ENCODE peak calls at places on chromosomes 1 and 21, in six cellular contexts. C, W, V, F, I and J are unnamed samples.

GRCh38 chr1:32413507-32414185 is 19.4 kb upstream of the BSDC1 start:
- DNase-seq in I (peak), C (no peak), F (peak), W (peak), V (peak), J (peak)

GRCh38 chr1:152543808-152544207 is 22.8 kb downstream of the LCE3E start:
- DNase-seq in F (no peak), I (no peak), W (no peak), C (no peak), V (no peak), J (no peak)

GRCh38 chr21:45022736-45023135 is 51.6 kb upstream of the ADARB1 start:
- DNase-seq in V (no peak), W (no peak), F (no peak), C (peak), I (no peak), J (no peak)

GRCh38 chr1:7644086-7644485 is 127.0 kb upstream of the VAMP3 start:
- DNase-seq in F (no peak), I (no peak), V (no peak), C (no peak), W (peak), J (no peak)

GRCh38 chr1:25869909-25870606 is 5.5 kb downstream of the PAQR7 start:
- DNase-seq in C (no peak), W (peak), V (no peak), I (no peak), F (no peak), J (no peak)

GRCh38 chr21:37087188-37087587 is 14.1 kb downstream of the TTC3 start:
- DNase-seq in F (no peak), W (peak), I (no peak), V (no peak), C (no peak), J (no peak)

GRCh38 chr21:39968010-39968409 is 100.8 kb downstream of the PCP4 start:
- DNase-seq in V (no peak), I (no peak), W (no peak), C (peak), F (no peak), J (no peak)

GRCh38 chr1:206117151-206117948 is at the start of gene AVPR1B:
- DNase-seq in W (peak), C (no peak), I (no peak), F (peak), V (no peak), J (no peak)

GRCh38 chr1:93056649-93057048 is 22.4 kb upstream of the MTF2 start:
- DNase-seq in I (no peak), C (no peak), F (no peak), V (no peak), W (no peak), J (no peak)

GRCh38 chr1:93578433-93578830 is 103.2 kb downstream of the BCAR3 start:
- DNase-seq in C (no peak), F (no peak), I (no peak), W (no peak), V (no peak), J (no peak)

GRCh38 chr21:41864311-41865001 is 14.7 kb downstream of the PRDM15 start:
- DNase-seq in F (no peak), I (no peak), V (no peak), W (no peak), C (no peak), J (no peak)
- H3K4me3 ChIP-seq in F (no peak), I (no peak), V (no peak), W (no peak), C (no peak), J (no peak)

GRCh38 chr1:228142616-228143203 is 2.6 kb downstream of the GUK1 start:
- DNase-seq in W (no peak), I (no peak), V (peak), F (no peak), C (peak), J (no peak)

GRCh38 chr1:228141082-228141870 is 1.2 kb downstream of the GUK1 start:
- DNase-seq in F (peak), W (no peak), C (peak), V (no peak), I (no peak), J (peak)

GRCh38 chr1:228143480-228144212 is 3.6 kb downstream of the GUK1 start:
- DNase-seq in V (no peak), I (no peak), C (no peak), F (no peak), W (no peak), J (no peak)

GRCh38 chr1:228140724-228141081 is 624 bp downstream of the GUK1 start:
- DNase-seq in I (no peak), F (no peak), W (no peak), C (no peak), V (no peak), J (no peak)

GRCh38 chr1:228141871-228142615 is 2.0 kb downstream of the GUK1 start:
- DNase-seq in F (peak), C (peak), I (no peak), V (no peak), W (no peak), J (no peak)
- H3K4me3 ChIP-seq in F (peak), C (no peak), I (peak), V (peak), W (no peak), J (peak)

GRCh38 chr1:114467491-114467890 is 43.5 kb downstream of the TRIM33 start:
- DNase-seq in C (no peak), V (no peak), F (no peak), W (no peak), I (no peak), J (peak)
- H3K4me3 ChIP-seq in C (no peak), V (no peak), F (no peak), W (no peak), I (no peak), J (no peak)

DNA sequence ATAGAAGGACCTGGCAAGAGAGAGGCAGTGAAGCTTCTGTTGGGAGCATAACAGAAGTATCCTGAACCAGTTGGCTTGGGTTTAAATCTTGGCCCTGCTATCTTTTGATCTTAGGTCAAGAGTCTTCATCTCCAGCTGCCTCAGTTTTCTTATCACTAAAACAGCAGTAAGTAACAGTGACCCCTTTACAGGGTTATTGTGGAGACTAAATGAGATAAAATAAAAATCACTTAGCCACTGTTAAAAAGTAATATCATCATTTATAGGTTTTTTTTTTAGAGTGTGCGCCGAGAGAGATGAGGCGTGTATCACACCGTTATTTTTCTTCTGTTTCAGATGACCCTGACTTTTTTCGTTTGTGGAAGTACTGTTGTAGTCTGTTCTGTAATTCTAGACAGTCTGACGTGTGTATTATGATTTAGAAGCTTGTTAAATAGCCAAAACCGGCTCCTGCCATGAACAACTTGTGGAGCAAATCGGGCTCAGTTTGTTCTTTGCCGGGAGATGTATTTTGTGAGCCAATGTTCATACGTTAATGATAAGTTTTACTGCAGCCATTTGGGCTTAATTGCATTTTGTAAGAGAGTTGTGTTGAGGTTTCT is 1.2 kb downstream of the THRAP3 start:
- DNase-seq in C (no peak), W (no peak), V (no peak), F (no peak), I (no peak), J (no peak)
- H3K4me3 ChIP-seq in C (peak), W (peak), V (peak), F (peak), I (peak), J (peak)

GRCh38 chr21:26795866-26796329 is 49.3 kb downstream of the ADAMTS1 start:
- DNase-seq in V (no peak), W (peak), I (no peak), C (no peak), F (no peak), J (no peak)
- H3K4me3 ChIP-seq in V (no peak), W (no peak), I (no peak), C (no peak), F (no peak), J (no peak)